ENCODE peak calls at places on chromosomes 5 and 9, in four cellular contexts. One of them, this sample, is unnamed. For H3K27me3 and H3K36me3, the result is how much of the 10 kb centered on the place peaks cover.

GRCh38 chr5:38821679-38822078 is 24.1 kb upstream of the OSMR start:
- DNase-seq in GM23248: no peak
- DNase-seq in aorta: no peak
- DNase-seq in thoracic aorta: no peak
- DNase-seq in this sample: no peak

GRCh38 chr5:91562922-91563321 is 179.8 kb upstream of the ARRDC3 start:
- DNase-seq in thoracic aorta: no peak
- DNase-seq in GM23248: no peak
- DNase-seq in aorta: no peak
- DNase-seq in this sample: no peak

GRCh38 chr9:12141422-12141821 is 551.8 kb upstream of the TYRP1 start:
- DNase-seq in GM23248: no peak
- DNase-seq in thoracic aorta: no peak
- DNase-seq in aorta: no peak
- DNase-seq in this sample: no peak

GRCh38 chr5:181160144-181160754 is 12.9 kb downstream of the OR2V2 start:
- DNase-seq in thoracic aorta: no peak
- DNase-seq in GM23248: peak
- DNase-seq in aorta: peak
- DNase-seq in this sample: no peak

GRCh38 chr9:130539473-130540223 is 39.7 kb upstream of the FUBP3 start:
- DNase-seq in GM23248: peak
- DNase-seq in aorta: no peak
- DNase-seq in thoracic aorta: no peak
- DNase-seq in this sample: peak

GRCh38 chr5:129477544-129477943 is 17.4 kb downstream of the ADAMTS19 start:
- DNase-seq in GM23248: no peak
- DNase-seq in thoracic aorta: no peak
- DNase-seq in aorta: no peak
- DNase-seq in this sample: no peak

GRCh38 chr5:4513381-4513780 is 626.7 kb upstream of the ADAMTS16 start:
- DNase-seq in thoracic aorta: no peak
- DNase-seq in GM23248: no peak
- DNase-seq in aorta: no peak
- DNase-seq in this sample: no peak

GRCh38 chr5:68384936-68385594 is 169.5 kb downstream of the PIK3R1 start:
- DNase-seq in thoracic aorta: no peak
- DNase-seq in GM23248: no peak
- DNase-seq in aorta: no peak
- DNase-seq in this sample: no peak

GRCh38 chr5:95048633-95049032 is 236.3 kb downstream of the MCTP1 start:
- DNase-seq in GM23248: no peak
- DNase-seq in thoracic aorta: no peak
- DNase-seq in aorta: no peak
- DNase-seq in this sample: no peak

GRCh38 chr9:129280236-129281231 is 102.5 kb upstream of the IER5L start:
- DNase-seq in GM23248: no peak
- DNase-seq in aorta: peak
- DNase-seq in thoracic aorta: no peak
- DNase-seq in this sample: no peak

GRCh38 chr9:130171226-130172148 is 717 bp upstream of the NCS1 start:
- DNase-seq in aorta: no peak
- DNase-seq in GM23248: no peak
- DNase-seq in thoracic aorta: no peak
- DNase-seq in this sample: no peak

GRCh38 chr5:100668511-100668910 is 133.3 kb downstream of the FAM174A start:
- DNase-seq in GM23248: peak
- DNase-seq in thoracic aorta: no peak
- DNase-seq in aorta: no peak
- DNase-seq in this sample: no peak

GRCh38 chr5:139131062-139131856 is 66.9 kb downstream of the SIL1 start:
- DNase-seq in GM23248: peak
- DNase-seq in thoracic aorta: no peak
- DNase-seq in aorta: peak
- DNase-seq in this sample: no peak

GRCh38 chr5:56415356-56415765 is 182.2 kb upstream of the ANKRD55 start:
- DNase-seq in GM23248: peak
- DNase-seq in aorta: no peak
- DNase-seq in thoracic aorta: peak
- DNase-seq in this sample: no peak

GRCh38 chr9:7983361-7983974 is 183.9 kb upstream of the DMAC1 start:
- DNase-seq in GM23248: no peak
- DNase-seq in aorta: no peak
- DNase-seq in thoracic aorta: no peak
- DNase-seq in this sample: no peak

GRCh38 chr5:159928122-159928960 is 12.1 kb downstream of the ADRA1B start:
- DNase-seq in thoracic aorta: peak
- DNase-seq in aorta: no peak
- DNase-seq in GM23248: peak
- DNase-seq in this sample: no peak

GRCh38 chr5:10423009-10423408 is 18.7 kb upstream of the ROPN1L start:
- DNase-seq in thoracic aorta: no peak
- DNase-seq in GM23248: no peak
- DNase-seq in aorta: no peak
- DNase-seq in this sample: no peak

GRCh38 chr5:92504346-92504745 is 1076.7 kb downstream of the NR2F1-AS1 start:
- DNase-seq in GM23248: no peak
- DNase-seq in thoracic aorta: no peak
- DNase-seq in aorta: no peak
- DNase-seq in this sample: no peak

GRCh38 chr5:88606626-88607025 is 276.4 kb downstream of the MEF2C start:
- DNase-seq in thoracic aorta: no peak
- DNase-seq in GM23248: no peak
- DNase-seq in aorta: no peak
- DNase-seq in this sample: no peak

GRCh38 chr9:4117835-4118610 is 181.8 kb downstream of the GLIS3 start:
- DNase-seq in aorta: peak
- DNase-seq in thoracic aorta: no peak
- DNase-seq in GM23248: no peak
- DNase-seq in this sample: no peak

GRCh38 chr5:93226202-93226735 is 354.8 kb downstream of the NR2F1-AS1 start:
- DNase-seq in GM23248: no peak
- DNase-seq in aorta: no peak
- DNase-seq in thoracic aorta: no peak
- DNase-seq in this sample: no peak

GRCh38 chr5:140631831-140632365 is 1.1 kb downstream of the CD14 start:
- DNase-seq in aorta: no peak
- DNase-seq in thoracic aorta: no peak
- DNase-seq in GM23248: no peak
- DNase-seq in this sample: no peak

GRCh38 chr9:137321726-137322361 is 19.8 kb upstream of the NRARP start:
- DNase-seq in GM23248: no peak
- DNase-seq in aorta: no peak
- DNase-seq in thoracic aorta: no peak
- DNase-seq in this sample: no peak

GRCh38 chr5:177447611-177448243 is 1.1 kb downstream of the PRR7 start:
- DNase-seq in aorta: peak
- DNase-seq in GM23248: peak
- DNase-seq in thoracic aorta: peak
- DNase-seq in this sample: peak

GRCh38 chr5:73709536-73710129 is 83.6 kb downstream of the ARHGEF28 start:
- DNase-seq in aorta: no peak
- DNase-seq in GM23248: no peak
- DNase-seq in thoracic aorta: no peak
- DNase-seq in this sample: peak

GRCh38 chr5:160054831-160055230 is 45.9 kb downstream of the TTC1 start:
- DNase-seq in thoracic aorta: no peak
- DNase-seq in aorta: no peak
- DNase-seq in GM23248: peak
- DNase-seq in this sample: peak

GRCh38 chr5:89128097-89128496 is 245.1 kb upstream of the MEF2C start:
- DNase-seq in aorta: no peak
- DNase-seq in GM23248: peak
- DNase-seq in thoracic aorta: no peak
- DNase-seq in this sample: no peak

DNA sequence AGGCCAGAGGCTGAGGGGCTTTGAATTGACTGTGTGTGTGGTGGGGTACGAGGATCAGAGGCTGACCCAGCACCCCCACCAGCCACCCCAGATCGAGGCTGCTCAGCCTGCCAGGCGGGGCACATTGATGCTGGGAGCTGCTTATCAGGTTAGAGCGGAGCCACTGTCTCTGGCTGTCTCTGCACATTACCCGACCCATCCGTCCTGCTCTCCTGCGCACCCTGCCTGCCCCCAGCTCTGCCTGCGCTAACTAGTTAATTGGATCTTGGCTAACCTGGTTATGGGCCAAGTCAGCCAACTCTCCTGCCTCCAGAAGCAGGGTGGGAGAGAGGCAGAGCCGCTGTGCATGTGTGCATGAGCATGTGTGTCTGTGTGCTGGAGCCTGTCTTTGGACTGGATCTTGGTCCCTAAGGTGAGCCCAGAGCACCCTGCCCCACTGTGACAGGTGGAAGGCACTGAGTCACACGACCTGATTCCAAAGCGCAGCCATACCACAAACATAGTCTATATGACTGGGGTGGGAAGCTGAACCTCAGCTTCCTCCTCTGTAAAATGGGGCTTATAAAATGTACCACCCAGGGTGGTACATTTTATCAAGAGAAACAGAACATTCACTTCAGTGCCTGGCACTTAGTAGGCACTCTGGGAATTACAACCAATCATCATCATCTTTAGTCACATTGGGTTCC is 39.7 kb downstream of the PCDH1 start:
- DNase-seq in thoracic aorta: no peak
- DNase-seq in GM23248: no peak
- DNase-seq in aorta: no peak
- DNase-seq in this sample: no peak
- H3K27me3 ChIP-seq in thoracic aorta: under half
- H3K27me3 ChIP-seq in GM23248: under half
- H3K27me3 ChIP-seq in aorta: under half
- H3K27me3 ChIP-seq in this sample: under half

DNA sequence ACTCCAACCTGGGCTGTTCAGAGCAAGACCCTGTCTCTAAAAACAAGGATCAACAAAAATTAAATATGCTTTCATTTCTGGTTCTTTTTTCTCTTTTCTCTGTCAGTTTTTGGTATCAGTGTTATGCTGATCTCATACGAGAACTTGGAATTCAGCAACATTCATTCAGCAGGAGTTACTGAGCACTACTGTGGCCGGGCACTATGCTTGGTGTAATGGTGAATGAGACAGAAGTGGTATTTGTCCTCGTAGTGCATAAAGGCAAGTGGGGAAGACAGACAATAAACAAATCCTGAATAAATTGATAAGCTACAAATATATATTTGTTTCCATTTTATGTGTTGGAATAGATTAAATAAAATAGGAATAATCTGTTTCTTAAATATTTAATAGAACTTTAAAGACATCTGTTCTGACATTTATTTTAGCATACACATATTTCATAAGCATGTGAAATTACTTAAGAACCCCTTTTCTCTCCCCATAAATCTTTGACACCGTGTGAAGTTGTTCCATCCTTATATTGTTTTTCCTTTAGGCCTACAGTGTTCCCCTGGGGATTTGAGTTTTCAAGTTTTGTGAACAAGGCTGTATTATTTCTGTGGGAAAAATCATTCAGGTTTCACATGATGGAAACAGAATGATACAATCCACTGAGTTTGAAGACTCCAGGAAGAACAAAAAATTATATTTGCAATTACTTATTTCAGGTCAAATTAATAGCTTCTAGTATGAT is 24.6 kb downstream of the UBAP1 start:
- DNase-seq in thoracic aorta: no peak
- DNase-seq in GM23248: peak
- DNase-seq in aorta: no peak
- DNase-seq in this sample: no peak
- H3K36me3 ChIP-seq in thoracic aorta: under half
- H3K36me3 ChIP-seq in GM23248: under half
- H3K36me3 ChIP-seq in aorta: under half
- H3K36me3 ChIP-seq in this sample: under half

GRCh38 chr9:105158020-105158419 is 86.4 kb upstream of the SLC44A1 start:
- DNase-seq in aorta: no peak
- DNase-seq in GM23248: no peak
- DNase-seq in thoracic aorta: no peak
- DNase-seq in this sample: no peak
- H3K27me3 ChIP-seq in aorta: under half
- H3K27me3 ChIP-seq in GM23248: under half
- H3K27me3 ChIP-seq in thoracic aorta: under half
- H3K27me3 ChIP-seq in this sample: under half

GRCh38 chr9:37922391-37923120 is 18.6 kb upstream of the SLC25A51 start:
- DNase-seq in aorta: peak
- DNase-seq in GM23248: no peak
- DNase-seq in thoracic aorta: no peak
- DNase-seq in this sample: no peak

GRCh38 chr9:37921546-37922300 is 17.8 kb upstream of the SLC25A51 start:
- DNase-seq in aorta: peak
- DNase-seq in GM23248: no peak
- DNase-seq in thoracic aorta: no peak
- DNase-seq in this sample: no peak

GRCh38 chr9:37920471-37921167 is 16.7 kb upstream of the SLC25A51 start:
- DNase-seq in thoracic aorta: no peak
- DNase-seq in aorta: peak
- DNase-seq in GM23248: no peak
- DNase-seq in this sample: no peak

GRCh38 chr9:37919956-37920335 is 16.0 kb upstream of the SLC25A51 start:
- DNase-seq in thoracic aorta: no peak
- DNase-seq in aorta: no peak
- DNase-seq in GM23248: no peak
- DNase-seq in this sample: no peak

GRCh38 chr9:37921168-37921510 is 17.2 kb upstream of the SLC25A51 start:
- DNase-seq in thoracic aorta: no peak
- DNase-seq in GM23248: no peak
- DNase-seq in aorta: no peak
- DNase-seq in this sample: no peak
- H3K36me3 ChIP-seq in thoracic aorta: under half
- H3K36me3 ChIP-seq in GM23248: under half
- H3K36me3 ChIP-seq in aorta: under half
- H3K36me3 ChIP-seq in this sample: under half

DNA sequence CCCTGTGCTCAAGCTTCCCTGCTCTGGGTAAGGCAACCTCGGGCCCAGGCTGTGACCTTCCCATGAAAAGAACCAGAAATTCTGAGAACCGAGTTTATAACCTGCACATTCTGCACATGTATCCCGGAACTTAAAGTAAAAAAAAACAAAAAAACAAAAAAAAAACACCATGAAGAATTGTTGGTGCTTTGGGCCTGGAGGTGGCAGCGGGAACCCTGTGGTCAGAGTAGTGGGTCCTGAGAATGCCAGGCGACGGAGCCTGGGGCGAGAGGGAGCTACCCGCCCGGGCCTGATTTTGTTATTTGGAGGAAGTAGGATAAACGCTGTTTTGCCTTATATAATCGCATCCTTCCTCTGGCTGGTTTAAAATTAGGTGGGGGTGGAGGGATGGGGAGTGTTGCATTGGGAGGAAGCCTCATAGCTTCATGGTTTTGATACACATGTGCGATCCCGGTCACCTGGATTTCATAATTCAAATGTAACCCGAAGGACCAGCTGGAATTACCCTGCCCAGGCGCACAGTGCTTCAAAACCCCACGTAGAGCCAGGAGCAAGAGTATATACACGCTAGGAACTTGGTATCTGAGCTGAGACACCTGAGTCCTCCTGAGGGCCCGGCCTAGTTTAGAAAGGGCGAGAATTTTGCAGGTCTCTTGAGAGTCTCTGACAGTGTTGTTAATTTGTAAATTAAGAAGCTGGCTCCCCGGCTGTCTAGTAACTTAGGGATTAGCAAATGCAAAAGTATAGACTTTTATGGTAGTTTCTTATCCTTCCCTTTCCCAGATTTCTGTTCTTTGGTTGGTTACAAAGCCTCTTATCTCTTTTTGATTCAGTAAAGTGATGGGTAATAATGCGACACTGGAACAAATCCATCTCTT is 2.8 kb downstream of the MSX2 start:
- DNase-seq in GM23248: no peak
- DNase-seq in aorta: no peak
- DNase-seq in thoracic aorta: no peak
- DNase-seq in this sample: no peak
- H3K27me3 ChIP-seq in GM23248: under half
- H3K27me3 ChIP-seq in aorta: under half
- H3K27me3 ChIP-seq in thoracic aorta: under half
- H3K27me3 ChIP-seq in this sample: half or more

This sample was measured in kidney epithelial cell.